ENCODE peak calls at places on chromosomes 6 and 20, in nine cellular contexts. One of them, this sample, is unnamed.

GRCh38 chr6:96153775-96154174 is 138.0 kb downstream of the FUT9 start:
- DNase-seq in T-helper 2 cell: no peak
- DNase-seq in stimulated activated CD4-positive, alpha-beta T cell treated with anti-CD3 and anti-CD28 coated beads, TNF-alpha, amount 100 ng/mL, for 48 hours: no peak
- DNase-seq in stimulated activated naive B cell treated with anti-CD40 and anti-IgM and Interleukin-4, amounts not matched to agents 10 μg/mL and 1 μg/mL and 100 μg/mL, for 72 hours: no peak
- DNase-seq in body of pancreas: no peak
- DNase-seq in head of caudate nucleus: no peak
- DNase-seq in RKO: no peak
- DNase-seq in NCI-H2081: no peak
- DNase-seq in left ventricle myocardium inferior: no peak
- DNase-seq in this sample: no peak

GRCh38 chr6:158686791-158687381 is 37.0 kb downstream of the SYTL3 start:
- DNase-seq in left ventricle myocardium inferior: no peak
- DNase-seq in stimulated activated naive B cell treated with anti-CD40 and anti-IgM and Interleukin-4, amounts not matched to agents 10 μg/mL and 1 μg/mL and 100 μg/mL, for 72 hours: peak
- DNase-seq in head of caudate nucleus: no peak
- DNase-seq in NCI-H2081: no peak
- DNase-seq in stimulated activated CD4-positive, alpha-beta T cell treated with anti-CD3 and anti-CD28 coated beads, TNF-alpha, amount 100 ng/mL, for 48 hours: no peak
- DNase-seq in body of pancreas: no peak
- DNase-seq in RKO: no peak
- DNase-seq in T-helper 2 cell: no peak
- DNase-seq in this sample: no peak

GRCh38 chr20:18984238-18985200 is 170.9 kb downstream of the SCP2D1 start:
- DNase-seq in left ventricle myocardium inferior: no peak
- DNase-seq in NCI-H2081: peak
- DNase-seq in head of caudate nucleus: peak
- DNase-seq in stimulated activated CD4-positive, alpha-beta T cell treated with anti-CD3 and anti-CD28 coated beads, TNF-alpha, amount 100 ng/mL, for 48 hours: no peak
- DNase-seq in T-helper 2 cell: no peak
- DNase-seq in body of pancreas: peak
- DNase-seq in RKO: peak
- DNase-seq in stimulated activated naive B cell treated with anti-CD40 and anti-IgM and Interleukin-4, amounts not matched to agents 10 μg/mL and 1 μg/mL and 100 μg/mL, for 72 hours: no peak
- DNase-seq in this sample: no peak

GRCh38 chr6:83921315-83921714 is 61.8 kb downstream of the CYB5R4 start:
- DNase-seq in RKO: no peak
- DNase-seq in T-helper 2 cell: no peak
- DNase-seq in head of caudate nucleus: no peak
- DNase-seq in body of pancreas: no peak
- DNase-seq in stimulated activated naive B cell treated with anti-CD40 and anti-IgM and Interleukin-4, amounts not matched to agents 10 μg/mL and 1 μg/mL and 100 μg/mL, for 72 hours: no peak
- DNase-seq in left ventricle myocardium inferior: no peak
- DNase-seq in NCI-H2081: no peak
- DNase-seq in stimulated activated CD4-positive, alpha-beta T cell treated with anti-CD3 and anti-CD28 coated beads, TNF-alpha, amount 100 ng/mL, for 48 hours: no peak
- DNase-seq in this sample: no peak

GRCh38 chr6:16136086-16136485 is 7.2 kb downstream of the MYLIP start:
- DNase-seq in body of pancreas: no peak
- DNase-seq in T-helper 2 cell: no peak
- DNase-seq in RKO: no peak
- DNase-seq in stimulated activated CD4-positive, alpha-beta T cell treated with anti-CD3 and anti-CD28 coated beads, TNF-alpha, amount 100 ng/mL, for 48 hours: no peak
- DNase-seq in stimulated activated naive B cell treated with anti-CD40 and anti-IgM and Interleukin-4, amounts not matched to agents 10 μg/mL and 1 μg/mL and 100 μg/mL, for 72 hours: no peak
- DNase-seq in head of caudate nucleus: no peak
- DNase-seq in NCI-H2081: no peak
- DNase-seq in left ventricle myocardium inferior: no peak
- DNase-seq in this sample: no peak

GRCh38 chr6:135870722-135871121 is 19.2 kb downstream of the PDE7B start:
- DNase-seq in body of pancreas: no peak
- DNase-seq in stimulated activated naive B cell treated with anti-CD40 and anti-IgM and Interleukin-4, amounts not matched to agents 10 μg/mL and 1 μg/mL and 100 μg/mL, for 72 hours: no peak
- DNase-seq in T-helper 2 cell: no peak
- DNase-seq in RKO: peak
- DNase-seq in left ventricle myocardium inferior: no peak
- DNase-seq in head of caudate nucleus: no peak
- DNase-seq in NCI-H2081: no peak
- DNase-seq in stimulated activated CD4-positive, alpha-beta T cell treated with anti-CD3 and anti-CD28 coated beads, TNF-alpha, amount 100 ng/mL, for 48 hours: no peak
- DNase-seq in this sample: no peak

GRCh38 chr6:151014404-151015150 is 149.1 kb downstream of the MTHFD1L start:
- DNase-seq in NCI-H2081: peak
- DNase-seq in stimulated activated CD4-positive, alpha-beta T cell treated with anti-CD3 and anti-CD28 coated beads, TNF-alpha, amount 100 ng/mL, for 48 hours: peak
- DNase-seq in stimulated activated naive B cell treated with anti-CD40 and anti-IgM and Interleukin-4, amounts not matched to agents 10 μg/mL and 1 μg/mL and 100 μg/mL, for 72 hours: peak
- DNase-seq in RKO: peak
- DNase-seq in body of pancreas: peak
- DNase-seq in T-helper 2 cell: no peak
- DNase-seq in head of caudate nucleus: peak
- DNase-seq in left ventricle myocardium inferior: peak
- DNase-seq in this sample: peak

GRCh38 chr6:44053760-44054556 is 73.3 kb downstream of the MRPL14 start:
- DNase-seq in head of caudate nucleus: no peak
- DNase-seq in RKO: no peak
- DNase-seq in left ventricle myocardium inferior: no peak
- DNase-seq in T-helper 2 cell: no peak
- DNase-seq in stimulated activated naive B cell treated with anti-CD40 and anti-IgM and Interleukin-4, amounts not matched to agents 10 μg/mL and 1 μg/mL and 100 μg/mL, for 72 hours: no peak
- DNase-seq in body of pancreas: no peak
- DNase-seq in NCI-H2081: no peak
- DNase-seq in stimulated activated CD4-positive, alpha-beta T cell treated with anti-CD3 and anti-CD28 coated beads, TNF-alpha, amount 100 ng/mL, for 48 hours: no peak
- DNase-seq in this sample: no peak

GRCh38 chr6:44271914-44272313 is 1.7 kb downstream of the TMEM151B start:
- DNase-seq in left ventricle myocardium inferior: no peak
- DNase-seq in stimulated activated naive B cell treated with anti-CD40 and anti-IgM and Interleukin-4, amounts not matched to agents 10 μg/mL and 1 μg/mL and 100 μg/mL, for 72 hours: no peak
- DNase-seq in T-helper 2 cell: no peak
- DNase-seq in RKO: no peak
- DNase-seq in body of pancreas: no peak
- DNase-seq in stimulated activated CD4-positive, alpha-beta T cell treated with anti-CD3 and anti-CD28 coated beads, TNF-alpha, amount 100 ng/mL, for 48 hours: no peak
- DNase-seq in NCI-H2081: no peak
- DNase-seq in head of caudate nucleus: no peak
- DNase-seq in this sample: no peak

GRCh38 chr6:50091641-50092040 is 41.9 kb upstream of the DEFB112 start:
- DNase-seq in RKO: no peak
- DNase-seq in head of caudate nucleus: no peak
- DNase-seq in NCI-H2081: no peak
- DNase-seq in body of pancreas: no peak
- DNase-seq in T-helper 2 cell: no peak
- DNase-seq in stimulated activated naive B cell treated with anti-CD40 and anti-IgM and Interleukin-4, amounts not matched to agents 10 μg/mL and 1 μg/mL and 100 μg/mL, for 72 hours: no peak
- DNase-seq in left ventricle myocardium inferior: no peak
- DNase-seq in stimulated activated CD4-positive, alpha-beta T cell treated with anti-CD3 and anti-CD28 coated beads, TNF-alpha, amount 100 ng/mL, for 48 hours: no peak
- DNase-seq in this sample: no peak

GRCh38 chr6:104940238-104940880 is 16.5 kb upstream of the LIN28B start:
- DNase-seq in body of pancreas: no peak
- DNase-seq in stimulated activated naive B cell treated with anti-CD40 and anti-IgM and Interleukin-4, amounts not matched to agents 10 μg/mL and 1 μg/mL and 100 μg/mL, for 72 hours: no peak
- DNase-seq in left ventricle myocardium inferior: no peak
- DNase-seq in stimulated activated CD4-positive, alpha-beta T cell treated with anti-CD3 and anti-CD28 coated beads, TNF-alpha, amount 100 ng/mL, for 48 hours: no peak
- DNase-seq in RKO: no peak
- DNase-seq in head of caudate nucleus: peak
- DNase-seq in NCI-H2081: no peak
- DNase-seq in T-helper 2 cell: no peak
- DNase-seq in this sample: no peak

GRCh38 chr6:30800876-30801275 is 56.5 kb upstream of the IER3 start:
- DNase-seq in stimulated activated CD4-positive, alpha-beta T cell treated with anti-CD3 and anti-CD28 coated beads, TNF-alpha, amount 100 ng/mL, for 48 hours: no peak
- DNase-seq in NCI-H2081: no peak
- DNase-seq in body of pancreas: no peak
- DNase-seq in stimulated activated naive B cell treated with anti-CD40 and anti-IgM and Interleukin-4, amounts not matched to agents 10 μg/mL and 1 μg/mL and 100 μg/mL, for 72 hours: no peak
- DNase-seq in head of caudate nucleus: no peak
- DNase-seq in RKO: no peak
- DNase-seq in left ventricle myocardium inferior: no peak
- DNase-seq in T-helper 2 cell: no peak
- DNase-seq in this sample: no peak

GRCh38 chr6:148221580-148221979 is 121.1 kb upstream of the SASH1 start:
- DNase-seq in body of pancreas: no peak
- DNase-seq in head of caudate nucleus: no peak
- DNase-seq in NCI-H2081: no peak
- DNase-seq in RKO: no peak
- DNase-seq in left ventricle myocardium inferior: no peak
- DNase-seq in stimulated activated CD4-positive, alpha-beta T cell treated with anti-CD3 and anti-CD28 coated beads, TNF-alpha, amount 100 ng/mL, for 48 hours: no peak
- DNase-seq in stimulated activated naive B cell treated with anti-CD40 and anti-IgM and Interleukin-4, amounts not matched to agents 10 μg/mL and 1 μg/mL and 100 μg/mL, for 72 hours: no peak
- DNase-seq in T-helper 2 cell: no peak
- DNase-seq in this sample: no peak

GRCh38 chr6:148448371-148449010 is 105.9 kb downstream of the SASH1 start:
- DNase-seq in NCI-H2081: no peak
- DNase-seq in head of caudate nucleus: no peak
- DNase-seq in body of pancreas: no peak
- DNase-seq in stimulated activated CD4-positive, alpha-beta T cell treated with anti-CD3 and anti-CD28 coated beads, TNF-alpha, amount 100 ng/mL, for 48 hours: no peak
- DNase-seq in stimulated activated naive B cell treated with anti-CD40 and anti-IgM and Interleukin-4, amounts not matched to agents 10 μg/mL and 1 μg/mL and 100 μg/mL, for 72 hours: no peak
- DNase-seq in T-helper 2 cell: no peak
- DNase-seq in RKO: no peak
- DNase-seq in left ventricle myocardium inferior: no peak
- DNase-seq in this sample: no peak

GRCh38 chr6:147260091-147260490 is 55.9 kb downstream of the STXBP5 start:
- DNase-seq in RKO: no peak
- DNase-seq in body of pancreas: no peak
- DNase-seq in stimulated activated CD4-positive, alpha-beta T cell treated with anti-CD3 and anti-CD28 coated beads, TNF-alpha, amount 100 ng/mL, for 48 hours: no peak
- DNase-seq in stimulated activated naive B cell treated with anti-CD40 and anti-IgM and Interleukin-4, amounts not matched to agents 10 μg/mL and 1 μg/mL and 100 μg/mL, for 72 hours: no peak
- DNase-seq in T-helper 2 cell: no peak
- DNase-seq in NCI-H2081: no peak
- DNase-seq in head of caudate nucleus: no peak
- DNase-seq in left ventricle myocardium inferior: no peak
- DNase-seq in this sample: no peak

GRCh38 chr20:3924304-3925112 is 35.3 kb downstream of the PANK2 start:
- DNase-seq in body of pancreas: peak
- DNase-seq in T-helper 2 cell: no peak
- DNase-seq in head of caudate nucleus: peak
- DNase-seq in stimulated activated naive B cell treated with anti-CD40 and anti-IgM and Interleukin-4, amounts not matched to agents 10 μg/mL and 1 μg/mL and 100 μg/mL, for 72 hours: no peak
- DNase-seq in left ventricle myocardium inferior: peak
- DNase-seq in NCI-H2081: no peak
- DNase-seq in stimulated activated CD4-positive, alpha-beta T cell treated with anti-CD3 and anti-CD28 coated beads, TNF-alpha, amount 100 ng/mL, for 48 hours: no peak
- DNase-seq in RKO: no peak
- DNase-seq in this sample: no peak

GRCh38 chr6:154932562-154933027 is 62.5 kb upstream of the TIAM2 start:
- DNase-seq in stimulated activated naive B cell treated with anti-CD40 and anti-IgM and Interleukin-4, amounts not matched to agents 10 μg/mL and 1 μg/mL and 100 μg/mL, for 72 hours: no peak
- DNase-seq in NCI-H2081: no peak
- DNase-seq in RKO: no peak
- DNase-seq in stimulated activated CD4-positive, alpha-beta T cell treated with anti-CD3 and anti-CD28 coated beads, TNF-alpha, amount 100 ng/mL, for 48 hours: no peak
- DNase-seq in T-helper 2 cell: no peak
- DNase-seq in left ventricle myocardium inferior: no peak
- DNase-seq in body of pancreas: no peak
- DNase-seq in head of caudate nucleus: no peak
- DNase-seq in this sample: no peak

GRCh38 chr20:15992564-15992963 is 580.7 kb downstream of the KIF16B start:
- DNase-seq in T-helper 2 cell: no peak
- DNase-seq in head of caudate nucleus: no peak
- DNase-seq in stimulated activated CD4-positive, alpha-beta T cell treated with anti-CD3 and anti-CD28 coated beads, TNF-alpha, amount 100 ng/mL, for 48 hours: no peak
- DNase-seq in left ventricle myocardium inferior: no peak
- DNase-seq in NCI-H2081: no peak
- DNase-seq in RKO: no peak
- DNase-seq in body of pancreas: no peak
- DNase-seq in stimulated activated naive B cell treated with anti-CD40 and anti-IgM and Interleukin-4, amounts not matched to agents 10 μg/mL and 1 μg/mL and 100 μg/mL, for 72 hours: no peak
- DNase-seq in this sample: no peak

GRCh38 chr6:131615275-131615674 is 12.8 kb downstream of the MED23 start:
- DNase-seq in stimulated activated naive B cell treated with anti-CD40 and anti-IgM and Interleukin-4, amounts not matched to agents 10 μg/mL and 1 μg/mL and 100 μg/mL, for 72 hours: no peak
- DNase-seq in T-helper 2 cell: no peak
- DNase-seq in stimulated activated CD4-positive, alpha-beta T cell treated with anti-CD3 and anti-CD28 coated beads, TNF-alpha, amount 100 ng/mL, for 48 hours: no peak
- DNase-seq in left ventricle myocardium inferior: no peak
- DNase-seq in body of pancreas: no peak
- DNase-seq in RKO: no peak
- DNase-seq in NCI-H2081: no peak
- DNase-seq in head of caudate nucleus: no peak
- DNase-seq in this sample: no peak

GRCh38 chr6:17132967-17133366 is 31.1 kb downstream of the STMND1 start:
- DNase-seq in NCI-H2081: no peak
- DNase-seq in head of caudate nucleus: no peak
- DNase-seq in stimulated activated naive B cell treated with anti-CD40 and anti-IgM and Interleukin-4, amounts not matched to agents 10 μg/mL and 1 μg/mL and 100 μg/mL, for 72 hours: no peak
- DNase-seq in RKO: no peak
- DNase-seq in stimulated activated CD4-positive, alpha-beta T cell treated with anti-CD3 and anti-CD28 coated beads, TNF-alpha, amount 100 ng/mL, for 48 hours: no peak
- DNase-seq in T-helper 2 cell: no peak
- DNase-seq in left ventricle myocardium inferior: no peak
- DNase-seq in body of pancreas: no peak
- DNase-seq in this sample: no peak

GRCh38 chr6:80196914-80197313 is 90.4 kb downstream of the BCKDHB start:
- DNase-seq in RKO: no peak
- DNase-seq in stimulated activated naive B cell treated with anti-CD40 and anti-IgM and Interleukin-4, amounts not matched to agents 10 μg/mL and 1 μg/mL and 100 μg/mL, for 72 hours: no peak
- DNase-seq in T-helper 2 cell: no peak
- DNase-seq in NCI-H2081: no peak
- DNase-seq in head of caudate nucleus: no peak
- DNase-seq in left ventricle myocardium inferior: no peak
- DNase-seq in stimulated activated CD4-positive, alpha-beta T cell treated with anti-CD3 and anti-CD28 coated beads, TNF-alpha, amount 100 ng/mL, for 48 hours: no peak
- DNase-seq in body of pancreas: no peak
- DNase-seq in this sample: no peak

GRCh38 chr20:2659547-2659946 is 4.5 kb downstream of the IDH3B start:
- DNase-seq in NCI-H2081: no peak
- DNase-seq in RKO: no peak
- DNase-seq in left ventricle myocardium inferior: no peak
- DNase-seq in head of caudate nucleus: no peak
- DNase-seq in stimulated activated naive B cell treated with anti-CD40 and anti-IgM and Interleukin-4, amounts not matched to agents 10 μg/mL and 1 μg/mL and 100 μg/mL, for 72 hours: no peak
- DNase-seq in stimulated activated CD4-positive, alpha-beta T cell treated with anti-CD3 and anti-CD28 coated beads, TNF-alpha, amount 100 ng/mL, for 48 hours: no peak
- DNase-seq in T-helper 2 cell: no peak
- DNase-seq in body of pancreas: no peak
- DNase-seq in this sample: no peak

GRCh38 chr20:44089987-44090674 is 96.9 kb downstream of the JPH2 start:
- DNase-seq in body of pancreas: peak
- DNase-seq in RKO: peak
- DNase-seq in stimulated activated CD4-positive, alpha-beta T cell treated with anti-CD3 and anti-CD28 coated beads, TNF-alpha, amount 100 ng/mL, for 48 hours: no peak
- DNase-seq in T-helper 2 cell: no peak
- DNase-seq in NCI-H2081: no peak
- DNase-seq in left ventricle myocardium inferior: no peak
- DNase-seq in stimulated activated naive B cell treated with anti-CD40 and anti-IgM and Interleukin-4, amounts not matched to agents 10 μg/mL and 1 μg/mL and 100 μg/mL, for 72 hours: no peak
- DNase-seq in head of caudate nucleus: no peak
- DNase-seq in this sample: peak

GRCh38 chr6:48141975-48142374 is 31.0 kb upstream of the PTCHD4 start:
- DNase-seq in NCI-H2081: no peak
- DNase-seq in stimulated activated CD4-positive, alpha-beta T cell treated with anti-CD3 and anti-CD28 coated beads, TNF-alpha, amount 100 ng/mL, for 48 hours: no peak
- DNase-seq in RKO: no peak
- DNase-seq in stimulated activated naive B cell treated with anti-CD40 and anti-IgM and Interleukin-4, amounts not matched to agents 10 μg/mL and 1 μg/mL and 100 μg/mL, for 72 hours: no peak
- DNase-seq in left ventricle myocardium inferior: no peak
- DNase-seq in body of pancreas: no peak
- DNase-seq in head of caudate nucleus: no peak
- DNase-seq in T-helper 2 cell: no peak
- DNase-seq in this sample: no peak

GRCh38 chr6:32947552-32948465 is 5.1 kb downstream of the HLA-DMA start:
- DNase-seq in stimulated activated naive B cell treated with anti-CD40 and anti-IgM and Interleukin-4, amounts not matched to agents 10 μg/mL and 1 μg/mL and 100 μg/mL, for 72 hours: no peak
- DNase-seq in RKO: peak
- DNase-seq in left ventricle myocardium inferior: no peak
- DNase-seq in T-helper 2 cell: no peak
- DNase-seq in NCI-H2081: no peak
- DNase-seq in stimulated activated CD4-positive, alpha-beta T cell treated with anti-CD3 and anti-CD28 coated beads, TNF-alpha, amount 100 ng/mL, for 48 hours: no peak
- DNase-seq in head of caudate nucleus: no peak
- DNase-seq in body of pancreas: peak
- DNase-seq in this sample: no peak